ENCODE peak calls at places on chromosomes 4 and X, in seven cellular contexts. K is frontal cortex; I is stimulated activated CD8-positive, alpha-beta memory T cell treated with anti-CD3 and anti-CD28 coated beads, Interleukin-2, amount 100 ng/mL, for 48 hours; Q is anterior cingulate cortex; H is substantia nigra; U is endothelial cell of umbilical vein; D is NCI-H526. Z is an unnamed sample.

GRCh38 chr4:86664959-86665358 is 70.8 kb downstream of the PTPN13 start:
- DNase-seq in I (no peak), H (no peak), D (no peak), Q (no peak), U (no peak), K (no peak), Z (no peak)

GRCh38 chrX:8673211-8673610 is 58.7 kb downstream of the ANOS1 start:
- DNase-seq in D (no peak), Q (no peak), K (no peak), I (no peak), H (no peak), U (no peak), Z (no peak)

GRCh38 chrX:45668686-45669443 is 468.2 kb upstream of the DIPK2B start:
- DNase-seq in U (peak; percentile 55), I (no peak), H (no peak), K (no peak), D (no peak), Q (no peak), Z (no peak)

GRCh38 chr4:27176400-27176799 is 315.8 kb downstream of the STIM2 start:
- DNase-seq in I (no peak), U (no peak), K (peak; percentile 10), Q (peak; percentile 0), H (peak; percentile 0), D (peak; percentile 15), Z (no peak)

GRCh38 chr4:7289619-7290018 is 97.3 kb downstream of the SORCS2 start:
- DNase-seq in I (no peak), H (no peak), D (no peak), Q (no peak), K (no peak), U (no peak), Z (no peak)

GRCh38 chr4:20042769-20043168 is 208.9 kb upstream of the SLIT2 start:
- DNase-seq in D (no peak), U (peak; percentile 88), Q (no peak), H (no peak), I (no peak), K (no peak), Z (no peak)

GRCh38 chrX:1491851-1492349 is 39.2 kb upstream of the ASMTL start:
- DNase-seq in H (no peak), D (no peak), U (no peak), Q (no peak), I (no peak), K (no peak), Z (no peak)

GRCh38 chr4:1172971-1173757 is 781 bp upstream of the SPON2 start:
- DNase-seq in H (no peak), D (no peak), K (no peak), U (no peak), I (no peak), Q (no peak), Z (no peak)

GRCh38 chr4:67030636-67031035 is 514.7 kb downstream of the CENPC start:
- DNase-seq in H (no peak), I (no peak), D (no peak), K (no peak), Q (no peak), U (peak; percentile 32), Z (no peak)

GRCh38 chr4:40954119-40954668 is 204.4 kb downstream of the NSUN7 start:
- DNase-seq in D (no peak), U (no peak), I (no peak), K (no peak), Q (no peak), H (no peak), Z (no peak)

GRCh38 chr4:44448548-44449443 is at the start of gene KCTD8:
- DNase-seq in Q (peak; percentile 97), K (peak; percentile 86), U (peak; percentile 78), H (peak; percentile 87), D (peak; percentile 11), I (peak; percentile 61), Z (peak; percentile 16)

GRCh38 chr4:111941957-111942356 is 203.3 kb upstream of the FAM241A start:
- DNase-seq in U (no peak), D (no peak), K (no peak), I (no peak), Q (no peak), H (no peak), Z (no peak)

GRCh38 chrX:78595901-78596502 is 63.1 kb downstream of the RTL3 start:
- DNase-seq in U (peak; percentile 1), K (no peak), Q (no peak), D (no peak), H (no peak), I (no peak), Z (no peak)

GRCh38 chrX:40314070-40314469 is 216.3 kb upstream of the BCOR start:
- DNase-seq in K (no peak), Q (no peak), U (no peak), H (peak; percentile 2), D (no peak), I (no peak), Z (peak; percentile 0)

GRCh38 chr4:118033148-118034060 is 882 bp upstream of the NDST3 start:
- DNase-seq in H (peak; percentile 23), D (no peak), Q (peak; percentile 66), U (peak; percentile 30), K (peak; percentile 36), I (no peak), Z (no peak)

GRCh38 chrX:148995661-148996060 is 495.2 kb downstream of the AFF2 start:
- DNase-seq in D (no peak), K (no peak), U (no peak), H (no peak), I (no peak), Q (no peak), Z (no peak)